ENCODE peak calls at places on chromosomes 12 and 14, in five cellular contexts. One of them, this sample, is unnamed.

GRCh38 chr14:59882957-59883356 is 12.4 kb upstream of the RTN1 start:
- DNase-seq in amniotic stem cell: no peak
- DNase-seq in midbrain: no peak
- DNase-seq in left cardiac atrium: no peak
- DNase-seq in anterior cingulate cortex: no peak
- DNase-seq in this sample: no peak

GRCh38 chr12:6279631-6280030 is 30.9 kb upstream of the PLEKHG6 start:
- DNase-seq in amniotic stem cell: no peak
- DNase-seq in midbrain: no peak
- DNase-seq in left cardiac atrium: no peak
- DNase-seq in anterior cingulate cortex: no peak
- DNase-seq in this sample: no peak

GRCh38 chr12:101097829-101098580 is 112.0 kb downstream of the SLC5A8 start:
- DNase-seq in amniotic stem cell: no peak
- DNase-seq in midbrain: no peak
- DNase-seq in left cardiac atrium: no peak
- DNase-seq in anterior cingulate cortex: no peak
- DNase-seq in this sample: no peak

GRCh38 chr12:105740337-105740736 is 398.4 kb downstream of the NUAK1 start:
- DNase-seq in amniotic stem cell: no peak
- DNase-seq in midbrain: no peak
- DNase-seq in left cardiac atrium: no peak
- DNase-seq in anterior cingulate cortex: no peak
- DNase-seq in this sample: no peak

GRCh38 chr12:119176267-119177055 is 2.3 kb upstream of the HSPB8 start:
- DNase-seq in amniotic stem cell: no peak
- DNase-seq in midbrain: no peak
- DNase-seq in left cardiac atrium: peak; percentile 95
- DNase-seq in anterior cingulate cortex: peak; percentile 70
- DNase-seq in this sample: peak; percentile 63

GRCh38 chr12:1922075-1922709 is 3.7 kb upstream of the CACNA2D4 start:
- DNase-seq in amniotic stem cell: no peak
- DNase-seq in midbrain: no peak
- DNase-seq in left cardiac atrium: no peak
- DNase-seq in anterior cingulate cortex: no peak
- DNase-seq in this sample: no peak

GRCh38 chr12:7948585-7949264 is 12.7 kb upstream of the SLC2A3 start:
- DNase-seq in amniotic stem cell: no peak
- DNase-seq in midbrain: no peak
- DNase-seq in left cardiac atrium: no peak
- DNase-seq in anterior cingulate cortex: no peak
- DNase-seq in this sample: no peak

GRCh38 chr14:22099942-22100763 is 426.5 kb upstream of the OR4E1 start:
- DNase-seq in amniotic stem cell: no peak
- DNase-seq in midbrain: peak; percentile 71
- DNase-seq in left cardiac atrium: peak; percentile 59
- DNase-seq in anterior cingulate cortex: no peak
- DNase-seq in this sample: peak; percentile 29

GRCh38 chr12:105961821-105962671 is 176.7 kb downstream of the NUAK1 start:
- DNase-seq in amniotic stem cell: no peak
- DNase-seq in midbrain: no peak
- DNase-seq in left cardiac atrium: no peak
- DNase-seq in anterior cingulate cortex: no peak
- DNase-seq in this sample: no peak

GRCh38 chr12:14950421-14950820 is 11.0 kb downstream of the ARHGDIB start:
- DNase-seq in amniotic stem cell: no peak
- DNase-seq in midbrain: no peak
- DNase-seq in left cardiac atrium: no peak
- DNase-seq in anterior cingulate cortex: no peak
- DNase-seq in this sample: no peak

GRCh38 chr12:54415223-54415929 is 3.7 kb downstream of the ITGA5 start:
- DNase-seq in amniotic stem cell: no peak
- DNase-seq in midbrain: no peak
- DNase-seq in left cardiac atrium: no peak
- DNase-seq in anterior cingulate cortex: no peak
- DNase-seq in this sample: no peak

GRCh38 chr12:115752151-115752550 is 525.3 kb downstream of the MED13L start:
- DNase-seq in amniotic stem cell: no peak
- DNase-seq in midbrain: no peak
- DNase-seq in left cardiac atrium: no peak
- DNase-seq in anterior cingulate cortex: no peak
- DNase-seq in this sample: no peak

GRCh38 chr12:45343269-45344051 is 127.6 kb downstream of the ANO6 start:
- DNase-seq in amniotic stem cell: no peak
- DNase-seq in midbrain: no peak
- DNase-seq in left cardiac atrium: no peak
- DNase-seq in anterior cingulate cortex: no peak
- DNase-seq in this sample: no peak

GRCh38 chr14:63986789-63987533 is 134.2 kb downstream of the SYNE2 start:
- DNase-seq in amniotic stem cell: no peak
- DNase-seq in midbrain: no peak
- DNase-seq in left cardiac atrium: no peak
- DNase-seq in anterior cingulate cortex: no peak
- DNase-seq in this sample: no peak

GRCh38 chr12:11576104-11576503 is 73.4 kb upstream of the ETV6 start:
- DNase-seq in amniotic stem cell: no peak
- DNase-seq in midbrain: no peak
- DNase-seq in left cardiac atrium: peak; percentile 27
- DNase-seq in anterior cingulate cortex: no peak
- DNase-seq in this sample: no peak

GRCh38 chr12:57771873-57772428 is at the start of gene METTL1:
- DNase-seq in amniotic stem cell: peak; percentile 94
- DNase-seq in midbrain: peak; percentile 95
- DNase-seq in left cardiac atrium: peak; percentile 96
- DNase-seq in anterior cingulate cortex: peak; percentile 89
- DNase-seq in this sample: peak; percentile 97

GRCh38 chr14:53227154-53227718 is 74.1 kb upstream of the DDHD1 start:
- DNase-seq in amniotic stem cell: no peak
- DNase-seq in midbrain: no peak
- DNase-seq in left cardiac atrium: no peak
- DNase-seq in anterior cingulate cortex: no peak
- DNase-seq in this sample: no peak

GRCh38 chr12:96356831-96357230 is 43.4 kb downstream of the CDK17 start:
- DNase-seq in amniotic stem cell: no peak
- DNase-seq in midbrain: no peak
- DNase-seq in left cardiac atrium: no peak
- DNase-seq in anterior cingulate cortex: no peak
- DNase-seq in this sample: no peak

GRCh38 chr12:108838194-108839010 is 19.0 kb downstream of the SSH1 start:
- DNase-seq in amniotic stem cell: peak; percentile 92
- DNase-seq in midbrain: no peak
- DNase-seq in left cardiac atrium: peak; percentile 94
- DNase-seq in anterior cingulate cortex: no peak
- DNase-seq in this sample: no peak

GRCh38 chr14:102525213-102526143 is 15.9 kb upstream of the ANKRD9 start:
- DNase-seq in amniotic stem cell: peak; percentile 28
- DNase-seq in midbrain: no peak
- DNase-seq in left cardiac atrium: no peak
- DNase-seq in anterior cingulate cortex: no peak
- DNase-seq in this sample: no peak

GRCh38 chr12:82314406-82314892 is 43.7 kb downstream of the CCDC59 start:
- DNase-seq in amniotic stem cell: no peak
- DNase-seq in midbrain: no peak
- DNase-seq in left cardiac atrium: no peak
- DNase-seq in anterior cingulate cortex: no peak
- DNase-seq in this sample: no peak